ENCODE peak calls at places on chromosomes 16 and 17, in five cellular contexts. H, A, B, M and N are unnamed samples.

GRCh38 chr16:17277981-17278381 is 192.8 kb downstream of the XYLT1 start:
- DNase-seq in M (no peak), B (peak), H (peak), A (no peak), N (no peak)

GRCh38 chr17:59284317-59284716 is 47.1 kb upstream of the YPEL2 start:
- DNase-seq in A (no peak), B (no peak), H (no peak), M (no peak), N (no peak)

GRCh38 chr17:11935734-11936406 is 61.4 kb downstream of the ZNF18 start:
- DNase-seq in A (no peak), M (peak), B (peak), H (peak), N (no peak)

GRCh38 chr16:47045023-47045422 is 71.5 kb upstream of the DNAJA2 start:
- DNase-seq in A (no peak), M (no peak), B (no peak), H (no peak), N (no peak)

GRCh38 chr17:2456475-2456874 is 55.2 kb downstream of the METTL16 start:
- DNase-seq in B (no peak), A (no peak), M (no peak), H (no peak), N (no peak)

GRCh38 chr17:50511058-50511457 is 2.8 kb downstream of the MYCBPAP start:
- DNase-seq in B (no peak), H (peak), M (peak), A (no peak), N (no peak)

GRCh38 chr16:88815901-88816589 is 4.3 kb upstream of the APRT start:
- DNase-seq in M (peak), B (no peak), H (peak), A (peak), N (no peak)

GRCh38 chr17:53919356-53919755 is 96.6 kb downstream of the KIF2B start:
- DNase-seq in H (no peak), M (no peak), A (no peak), B (no peak), N (no peak)

GRCh38 chr17:67258836-67259468 is 14.0 kb upstream of the HELZ start:
- DNase-seq in B (no peak), M (no peak), H (no peak), A (no peak), N (no peak)

GRCh38 chr17:38745545-38745944 is 2.6 kb downstream of the PCGF2 start:
- DNase-seq in A (no peak), B (no peak), M (no peak), H (no peak), N (no peak)

GRCh38 chr17:60712675-60713074 is 35.0 kb downstream of the BCAS3 start:
- DNase-seq in B (no peak), H (no peak), M (no peak), A (no peak), N (no peak)

GRCh38 chr16:73713817-73714495 is 582.7 kb upstream of the PSMD7 start:
- DNase-seq in M (peak), B (peak), A (no peak), H (no peak), N (no peak)

GRCh38 chr16:24699151-24699723 is 30.2 kb upstream of the TNRC6A start:
- DNase-seq in A (no peak), M (no peak), H (no peak), B (no peak), N (no peak)

GRCh38 chr17:48347203-48347602 is 82.8 kb downstream of the SKAP1 start:
- DNase-seq in A (no peak), M (no peak), B (no peak), H (no peak), N (no peak)

GRCh38 chr17:36703860-36704266 is 102.5 kb downstream of the MRM1 start:
- DNase-seq in A (peak), H (peak), M (peak), B (no peak), N (no peak)

GRCh38 chr16:12160815-12161550 is 184.4 kb downstream of the SNX29 start:
- DNase-seq in B (no peak), A (no peak), H (peak), M (no peak), N (no peak)

GRCh38 chr17:64448665-64449512 is at the start of gene MILR1:
- DNase-seq in M (peak), H (peak), B (peak), A (no peak), N (peak)

GRCh38 chr16:64152010-64152767 is 969.7 kb downstream of the CDH11 start:
- DNase-seq in M (peak), A (no peak), B (no peak), H (no peak), N (peak)

GRCh38 chr16:4615389-4616046 is 830 bp upstream of the UBALD1 start:
- DNase-seq in H (no peak), B (no peak), M (no peak), A (no peak), N (no peak)

GRCh38 chr17:56934280-56934679 is 20.4 kb upstream of the TRIM25 start:
- DNase-seq in M (peak), H (no peak), B (no peak), A (no peak), N (peak)

GRCh38 chr17:82332669-82333278 is 792 bp downstream of the SECTM1 start:
- DNase-seq in H (no peak), A (no peak), B (peak), M (peak), N (no peak)

GRCh38 chr16:20347666-20348364 is 4.7 kb downstream of the UMOD start:
- DNase-seq in A (no peak), B (no peak), M (no peak), H (no peak), N (no peak)

GRCh38 chr16:9033125-9033830 is 58.2 kb upstream of the HAPSTR1 start:
- DNase-seq in A (no peak), H (peak), B (peak), M (peak), N (no peak)